ENCODE peak calls at places on chromosomes 1 and 21, in seven cellular contexts. T, X, R, S, I, U and A are unnamed samples.

GRCh38 chr21:38386967-38387366 is 111.3 kb downstream of the ERG start:
- DNase-seq in X (no peak), S (no peak), R (peak), U (peak), T (no peak), I (no peak), A (peak)

GRCh38 chr1:111980684-111981083 is 8.8 kb downstream of the KCND3 start:
- DNase-seq in U (no peak), R (no peak), I (no peak), S (no peak), X (peak), T (no peak), A (no peak)

GRCh38 chr1:41442697-41443251 is 41.7 kb downstream of the EDN2 start:
- DNase-seq in T (no peak), X (no peak), S (no peak), R (peak), U (peak), I (no peak), A (peak)

GRCh38 chr1:110639724-110640386 is 33.7 kb upstream of the KCNA2 start:
- DNase-seq in R (no peak), X (no peak), I (no peak), T (no peak), S (no peak), U (peak), A (no peak)

GRCh38 chr1:10679521-10680220 is 116.8 kb downstream of the CASZ1 start:
- DNase-seq in I (peak), U (peak), T (no peak), S (peak), R (peak), X (peak), A (peak)

GRCh38 chr21:21605502-21605901 is 607.3 kb downstream of the NCAM2 start:
- DNase-seq in I (no peak), X (no peak), U (no peak), T (no peak), R (no peak), S (no peak), A (no peak)

GRCh38 chr1:186655877-186656276 is 24.3 kb downstream of the PTGS2 start:
- DNase-seq in U (no peak), I (no peak), R (no peak), S (no peak), T (no peak), X (no peak), A (no peak)

GRCh38 chr1:87826639-87827345 is 498.1 kb downstream of the LMO4 start:
- DNase-seq in S (no peak), I (no peak), X (no peak), U (peak), T (peak), R (peak), A (peak)